ENCODE peak calls at places on chromosomes 13 and 19, in six cellular contexts. L, H, A, P, S and U are unnamed samples.

GRCh38 chr19:35978271-35978670 is 16.7 kb upstream of the SDHAF1 start:
- DNase-seq in L (no peak), H (no peak), A (no peak), P (no peak), S (no peak), U (no peak)

GRCh38 chr13:88926890-88927502 is 1255.8 kb downstream of the SLITRK5 start:
- DNase-seq in L (no peak), H (no peak), A (no peak), P (no peak), S (no peak), U (no peak)

GRCh38 chr13:77674802-77675201 is 22.7 kb upstream of the SLAIN1 start:
- DNase-seq in L (no peak), H (peak), A (peak), P (no peak), S (no peak), U (no peak)

GRCh38 chr19:1854542-1855039 is 6.3 kb upstream of the REXO1 start:
- DNase-seq in L (no peak), H (peak), A (peak), P (no peak), S (no peak), U (no peak)

GRCh38 chr19:4967738-4968461 is 1.0 kb upstream of the KDM4B start:
- DNase-seq in L (no peak), H (no peak), A (peak), P (no peak), S (no peak), U (peak)

GRCh38 chr19:16301999-16302694 is 22.5 kb upstream of the KLF2 start:
- DNase-seq in L (peak), H (no peak), A (no peak), P (no peak), S (peak), U (no peak)

GRCh38 chr13:48571121-48571901 is 38.4 kb upstream of the RCBTB2 start:
- DNase-seq in L (peak), H (no peak), A (no peak), P (no peak), S (peak), U (peak)

GRCh38 chr13:26946675-26947342 is 186.2 kb upstream of the GPR12 start:
- DNase-seq in L (peak), H (peak), A (peak), P (peak), S (peak), U (peak)

GRCh38 chr13:84985860-84986259 is 813.4 kb downstream of the SLITRK6 start:
- DNase-seq in L (no peak), H (peak), A (no peak), P (no peak), S (no peak), U (no peak)

GRCh38 chr13:77521194-77521593 is 14.3 kb upstream of the SCEL start:
- DNase-seq in L (no peak), H (no peak), A (no peak), P (no peak), S (no peak), U (no peak)

GRCh38 chr13:69912576-69913074 is 195.0 kb upstream of the ATXN8OS start:
- DNase-seq in L (no peak), H (no peak), A (no peak), P (no peak), S (no peak), U (no peak)

GRCh38 chr19:16252459-16253205 is 54.9 kb downstream of the AP1M1 start:
- DNase-seq in L (no peak), H (no peak), A (no peak), P (no peak), S (no peak), U (no peak)

GRCh38 chr13:107941345-107942029 is 273.8 kb downstream of the LIG4 start:
- DNase-seq in L (no peak), H (no peak), A (no peak), P (no peak), S (no peak), U (peak)

GRCh38 chr19:3224346-3225325 is at the start of gene CELF5:
- DNase-seq in L (peak), H (peak), A (peak), P (peak), S (no peak), U (peak)

GRCh38 chr19:4108767-4109625 is 14.9 kb downstream of the MAP2K2 start:
- DNase-seq in L (peak), H (no peak), A (no peak), P (no peak), S (no peak), U (no peak)

GRCh38 chr19:10113964-10114650 is 2.6 kb downstream of the P2RY11 start:
- DNase-seq in L (peak), H (peak), A (no peak), P (no peak), S (no peak), U (no peak)

DNA sequence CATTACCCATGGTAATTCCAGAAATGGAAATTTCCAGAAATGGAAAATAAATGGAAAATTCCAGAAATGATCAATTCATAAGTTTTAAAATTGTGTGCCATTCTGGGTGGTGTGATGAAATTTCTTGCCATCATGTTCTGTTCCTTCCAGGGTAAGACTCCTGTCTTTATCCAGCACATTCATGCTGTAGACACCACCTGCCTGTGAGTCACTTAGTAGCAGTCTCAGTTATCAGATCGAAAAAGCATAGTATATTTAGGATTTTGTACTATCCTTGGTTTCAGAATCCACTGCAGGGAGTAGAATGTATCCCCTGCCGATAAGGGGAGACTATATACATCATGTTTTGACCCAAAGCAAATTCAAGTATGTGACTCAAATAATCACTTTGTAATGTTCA is 26.7 kb upstream of the CSNK1A1L start:
- DNase-seq in L (no peak), H (no peak), A (no peak), P (no peak), S (no peak), U (peak)
- H3K4me2 ChIP-seq in L (no peak), H (no peak), A (no peak), P (no peak), S (no peak), U (no peak)

GRCh38 chr19:20923077-20923871 is at the start of gene ZNF85:
- DNase-seq in L (peak), H (peak), A (peak), P (peak), S (peak), U (peak)
- H3K4me2 ChIP-seq in L (peak), H (peak), A (peak), P (peak), S (peak), U (peak)

GRCh38 chr19:38737297-38737865 is 6.9 kb downstream of the CAPN12 start:
- DNase-seq in L (no peak), H (no peak), A (no peak), P (no peak), S (no peak), U (no peak)
- H3K4me2 ChIP-seq in L (no peak), H (peak), A (peak), P (no peak), S (no peak), U (no peak)

GRCh38 chr19:40571005-40571318 is 5.7 kb upstream of the SHKBP1 start:
- DNase-seq in L (no peak), H (no peak), A (no peak), P (no peak), S (no peak), U (no peak)
- H3K4me2 ChIP-seq in L (peak), H (no peak), A (peak), P (peak), S (peak), U (no peak)

GRCh38 chr13:102236830-102237621 is 164.8 kb downstream of the FGF14 start:
- DNase-seq in L (no peak), H (no peak), A (peak), P (no peak), S (no peak), U (no peak)
- H3K4me2 ChIP-seq in L (no peak), H (no peak), A (no peak), P (no peak), S (no peak), U (no peak)

GRCh38 chr13:46057251-46058015 is 4.9 kb upstream of the ZC3H13 start:
- DNase-seq in L (peak), H (no peak), A (peak), P (no peak), S (peak), U (no peak)

GRCh38 chr13:46059405-46059804 is 6.9 kb upstream of the ZC3H13 start:
- DNase-seq in L (no peak), H (no peak), A (no peak), P (no peak), S (no peak), U (no peak)

GRCh38 chr13:46063292-46063691 is 10.7 kb upstream of the ZC3H13 start:
- DNase-seq in L (no peak), H (no peak), A (no peak), P (no peak), S (no peak), U (no peak)

GRCh38 chr13:46058268-46058667 is 5.7 kb upstream of the ZC3H13 start:
- DNase-seq in L (no peak), H (no peak), A (no peak), P (no peak), S (no peak), U (peak)

DNA sequence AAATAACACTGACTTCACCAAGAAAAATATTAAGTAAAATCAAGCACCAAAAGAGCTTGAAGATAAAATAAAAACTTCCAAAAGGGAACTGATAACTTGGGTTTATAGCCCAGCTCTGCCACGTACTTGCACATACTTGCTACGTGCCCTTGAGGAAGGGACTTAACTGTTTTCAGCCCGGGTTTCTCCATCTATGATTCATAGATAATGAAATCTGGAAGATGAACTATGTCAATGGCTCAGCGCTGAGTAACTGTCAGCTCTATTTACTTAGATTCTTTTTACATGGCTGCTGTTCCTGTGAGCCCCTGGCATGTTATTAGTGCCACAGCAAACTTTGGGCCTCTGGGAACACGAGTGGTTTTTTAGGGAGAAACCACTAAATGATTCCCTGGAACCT is 9.6 kb upstream of the ZC3H13 start:
- DNase-seq in L (no peak), H (no peak), A (no peak), P (no peak), S (peak), U (peak)
- H3K4me2 ChIP-seq in L (peak), H (no peak), A (no peak), P (no peak), S (no peak), U (no peak)

GRCh38 chr19:18742838-18743237 is 48.3 kb downstream of the COMP start:
- DNase-seq in L (peak), H (no peak), A (no peak), P (no peak), S (no peak), U (no peak)

GRCh38 chr19:18743281-18743825 is 47.8 kb downstream of the COMP start:
- DNase-seq in L (peak), H (no peak), A (peak), P (no peak), S (peak), U (peak)

GRCh38 chr19:18742324-18742723 is 48.8 kb downstream of the COMP start:
- DNase-seq in L (peak), H (no peak), A (peak), P (no peak), S (no peak), U (no peak)

GRCh38 chr19:18745012-18745735 is 45.9 kb downstream of the COMP start:
- DNase-seq in L (peak), H (no peak), A (peak), P (no peak), S (no peak), U (no peak)

GRCh38 chr19:18744019-18744418 is 47.1 kb downstream of the COMP start:
- DNase-seq in L (peak), H (no peak), A (peak), P (no peak), S (no peak), U (no peak)
- H3K4me2 ChIP-seq in L (no peak), H (no peak), A (no peak), P (no peak), S (no peak), U (no peak)